ENCODE peak calls at places on chromosomes 7 and 10, in eight cellular contexts. W, J, Q, D, T, K, O and Y are unnamed samples.

GRCh38 chr10:47402681-47403301 is 18.7 kb upstream of the ZNF488 start:
- DNase-seq in W (peak), J (peak), Q (no peak), O (peak), D (peak), K (peak), T (peak), Y (no peak)

GRCh38 chr7:141128506-141128905 is 54.6 kb downstream of the TMEM178B start:
- DNase-seq in W (no peak), K (no peak), J (no peak), O (no peak), Q (no peak), T (no peak), D (no peak), Y (no peak)

GRCh38 chr10:60222060-60222459 is 167.6 kb downstream of the ANK3 start:
- DNase-seq in Q (no peak), D (peak), O (no peak), W (no peak), T (no peak), K (no peak), J (no peak), Y (no peak)

GRCh38 chr7:71637578-71637977 is 505.6 kb downstream of the GALNT17 start:
- DNase-seq in D (peak), T (no peak), J (no peak), K (no peak), O (no peak), W (no peak), Q (no peak), Y (no peak)

GRCh38 chr10:43644252-43644651 is 4.4 kb downstream of the ZNF32 start:
- DNase-seq in Q (no peak), W (no peak), D (no peak), J (no peak), K (no peak), T (no peak), O (no peak), Y (no peak)

GRCh38 chr10:97701438-97702064 is 12.0 kb upstream of the MARVELD1 start:
- DNase-seq in D (no peak), Q (no peak), T (no peak), W (peak), O (no peak), K (peak), J (no peak), Y (no peak)

GRCh38 chr10:88810196-88810961 is 7.8 kb downstream of the LIPM start:
- DNase-seq in Q (no peak), T (no peak), K (peak), J (no peak), D (no peak), W (peak), O (no peak), Y (no peak)

GRCh38 chr7:27102578-27103442 is at the start of gene HOXA2:
- DNase-seq in Q (no peak), T (no peak), W (no peak), K (no peak), O (no peak), J (no peak), D (no peak), Y (no peak)

GRCh38 chr10:91901784-91902677 is 7.3 kb downstream of the FGFBP3 start:
- DNase-seq in O (no peak), D (no peak), J (no peak), T (no peak), W (peak), Q (peak), K (peak), Y (peak)

GRCh38 chr10:42645103-42645502 is 6.7 kb upstream of the ZNF33B start:
- DNase-seq in T (no peak), Q (no peak), D (no peak), W (no peak), O (no peak), J (no peak), K (peak), Y (no peak)

GRCh38 chr10:103605359-103606156 is 112.1 kb downstream of the NEURL1 start:
- DNase-seq in W (peak), O (no peak), J (peak), K (no peak), Q (peak), T (peak), D (peak), Y (peak)

GRCh38 chr7:5594616-5595544 is 171.2 kb upstream of the TNRC18 start:
- DNase-seq in Q (no peak), O (no peak), K (peak), J (peak), D (no peak), T (no peak), W (no peak), Y (no peak)

GRCh38 chr10:12628153-12628552 is 278.8 kb downstream of the CAMK1D start:
- DNase-seq in D (no peak), J (no peak), O (no peak), Q (no peak), T (no peak), K (no peak), W (no peak), Y (no peak)

GRCh38 chr10:124097883-124098282 is 4.5 kb upstream of the CHST15 start:
- DNase-seq in W (no peak), J (no peak), T (no peak), Q (no peak), D (no peak), O (no peak), K (no peak), Y (no peak)

GRCh38 chr7:120774481-120774880 is 83.5 kb downstream of the TSPAN12 start:
- DNase-seq in T (no peak), Q (no peak), W (no peak), J (no peak), O (no peak), D (no peak), K (no peak), Y (no peak)

GRCh38 chr7:87570178-87570577 is 30.5 kb downstream of the ABCB1 start:
- DNase-seq in D (no peak), T (no peak), W (no peak), O (no peak), Q (no peak), K (no peak), J (no peak), Y (no peak)

GRCh38 chr7:55018361-55019328 is at the start of gene EGFR:
- DNase-seq in T (peak), K (peak), W (peak), J (peak), O (peak), D (peak), Q (no peak), Y (peak)

GRCh38 chr10:61463035-61463909 is 10.1 kb upstream of the TMEM26 start:
- DNase-seq in O (no peak), D (no peak), W (no peak), Q (no peak), J (no peak), K (no peak), T (no peak), Y (no peak)

GRCh38 chr7:4272141-4272540 is 410.0 kb upstream of the FOXK1 start:
- DNase-seq in O (no peak), K (no peak), T (no peak), D (no peak), J (no peak), Q (no peak), W (no peak), Y (no peak)

GRCh38 chr7:96657347-96658010 is 52.2 kb downstream of the SEM1 start:
- DNase-seq in K (no peak), D (no peak), Q (no peak), J (no peak), O (no peak), T (no peak), W (no peak), Y (no peak)

GRCh38 chr10:101067356-101068083 is 5.7 kb downstream of the KAZALD1 start:
- DNase-seq in T (peak), D (peak), O (peak), Q (peak), K (peak), W (peak), J (peak), Y (peak)

GRCh38 chr10:92851003-92851402 is 2.7 kb downstream of the EXOC6 start:
- DNase-seq in D (no peak), T (no peak), J (no peak), O (no peak), K (no peak), Q (no peak), W (no peak), Y (no peak)

GRCh38 chr10:97372233-97372875 is 28.8 kb downstream of the RRP12 start:
- DNase-seq in D (no peak), O (no peak), W (no peak), T (no peak), K (no peak), Q (no peak), J (no peak), Y (no peak)

GRCh38 chr7:121275204-121275603 is 53.6 kb upstream of the WNT16 start:
- DNase-seq in J (no peak), D (no peak), K (no peak), T (no peak), W (no peak), O (no peak), Q (no peak), Y (no peak)

GRCh38 chr7:90804370-90804769 is 208.2 kb downstream of the CDK14 start:
- DNase-seq in W (no peak), O (no peak), K (no peak), T (no peak), Q (no peak), D (no peak), J (no peak), Y (no peak)

GRCh38 chr10:70991140-70992124 is 103.1 kb upstream of the PCBD1 start:
- DNase-seq in Q (no peak), O (no peak), K (no peak), T (no peak), D (no peak), J (no peak), W (no peak), Y (no peak)

GRCh38 chr10:98589007-98589406 is 142.3 kb upstream of the HPS1 start:
- DNase-seq in Q (no peak), O (no peak), W (no peak), D (no peak), K (no peak), J (no peak), T (no peak), Y (no peak)

GRCh38 chr7:36154255-36155212 is 1.5 kb downstream of the EEPD1 start:
- DNase-seq in K (peak), T (no peak), W (no peak), O (no peak), Q (no peak), J (no peak), D (no peak), Y (no peak)
- H3K4me3 ChIP-seq in K (peak), T (peak), W (peak), O (peak), Q (no peak), J (peak), D (peak), Y (peak)

DNA sequence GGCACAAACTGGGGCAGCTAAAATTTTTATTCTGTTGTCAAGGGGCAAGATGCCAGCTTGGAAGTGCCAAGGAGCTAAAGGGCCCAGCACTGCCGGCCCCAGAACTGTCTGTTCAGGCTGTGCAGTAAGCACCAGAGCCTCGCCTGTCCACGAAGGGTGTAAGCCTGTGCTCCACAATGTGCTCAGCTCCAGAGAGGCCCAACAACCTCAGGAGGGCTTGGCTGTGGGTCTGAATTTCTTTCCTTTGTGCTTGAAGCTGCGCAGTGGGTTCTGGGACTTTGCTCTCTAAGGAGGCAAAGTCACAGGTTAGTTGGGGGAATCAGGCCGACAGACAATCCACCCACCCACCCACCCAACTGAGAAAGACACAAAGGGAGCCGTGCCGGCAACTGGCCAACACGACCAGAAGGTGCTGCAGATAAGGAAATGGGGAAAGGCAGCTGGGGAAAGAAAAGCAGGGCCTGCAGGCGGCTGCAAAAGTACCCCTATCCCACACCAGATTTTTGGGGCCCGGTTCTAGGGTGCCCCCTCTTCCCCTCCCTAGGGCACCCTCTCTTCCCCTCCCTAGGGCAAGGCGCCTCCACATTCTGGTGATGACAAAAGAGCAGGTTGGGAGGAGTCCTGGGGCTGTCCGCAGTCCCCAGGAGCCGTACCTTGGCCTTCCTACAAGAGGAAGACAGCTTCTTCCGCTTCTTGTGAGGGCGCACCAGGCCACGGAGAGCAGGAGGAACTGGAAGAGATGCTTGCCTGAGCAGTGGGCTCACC is 7.7 kb downstream of the DDX56 start:
- DNase-seq in O (no peak), D (no peak), K (no peak), J (no peak), T (no peak), Q (no peak), W (no peak), Y (no peak)
- TF ChIP-seq CTCF in O (no peak), D (no peak), K (no peak), J (no peak), T (no peak), Q (no peak), W (peak), Y (no peak)

GRCh38 chr10:29329420-29329819 is 40.5 kb downstream of the LYZL1 start:
- DNase-seq in J (peak), W (no peak), O (no peak), K (no peak), Q (no peak), D (no peak), T (no peak), Y (no peak)
- H3K27ac ChIP-seq in J (peak), W (no peak), O (peak), K (no peak), Q (no peak), D (peak), T (no peak), Y (no peak)

GRCh38 chr7:48090095-48090805 is 1.2 kb downstream of the UPP1 start:
- DNase-seq in W (no peak), O (peak), J (no peak), Q (no peak), T (no peak), K (peak), D (peak), Y (no peak)
- H3K4me3 ChIP-seq in W (peak), O (peak), J (peak), Q (peak), T (peak), K (peak), D (peak), Y (peak)

DNA sequence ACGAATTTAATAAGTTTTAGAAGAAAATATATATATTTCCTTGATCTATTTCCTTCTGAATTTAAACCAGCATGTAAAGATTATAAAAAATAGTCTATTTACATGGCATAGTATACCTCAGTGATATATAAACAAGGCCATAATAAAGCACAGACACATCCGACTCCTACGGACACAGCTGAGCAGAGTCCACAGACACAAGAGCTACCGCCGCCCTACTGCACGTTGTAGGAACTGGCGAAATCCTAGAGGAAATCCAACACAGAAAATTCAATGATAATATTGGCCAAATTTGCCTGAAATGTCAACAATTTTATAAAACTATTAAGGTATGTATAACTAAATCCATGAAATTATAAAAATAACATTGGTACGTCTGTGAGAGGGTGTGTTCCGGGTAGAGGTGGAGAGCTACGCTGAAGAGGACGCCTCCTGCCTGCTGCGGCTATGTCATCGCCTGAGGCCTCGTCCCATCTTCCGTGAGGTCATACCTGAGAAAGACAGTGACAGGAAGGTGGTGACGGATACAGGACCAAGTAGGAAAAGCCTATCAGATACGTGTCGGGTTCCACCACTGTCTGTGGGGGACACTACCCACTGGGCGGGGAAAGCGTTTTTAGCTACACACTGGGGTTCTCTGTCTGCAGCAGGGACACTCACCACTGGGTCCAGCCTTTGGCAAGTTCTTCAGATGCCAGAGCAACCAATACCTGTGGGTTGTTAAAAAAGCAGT is 29.3 kb upstream of the NCAPG2 start:
- DNase-seq in W (no peak), K (no peak), J (no peak), O (no peak), T (no peak), Q (no peak), D (no peak), Y (no peak)
- TF ChIP-seq CTCF in W (peak), K (no peak), J (no peak), O (no peak), T (no peak), Q (no peak), D (no peak), Y (no peak)